ENCODE peak calls at places on chromosome 20, in six cellular contexts. G, N, R, Z, P and C are unnamed samples.

GRCh38 chr20:42277203-42277602 is 659.0 kb upstream of the CHD6 start:
- DNase-seq in G (no peak), N (no peak), R (no peak), Z (no peak), P (peak; percentile 34), C (no peak)

GRCh38 chr20:21166801-21167200 is 40.9 kb downstream of the KIZ start:
- DNase-seq in G (no peak), N (no peak), R (no peak), Z (no peak), P (no peak), C (no peak)

GRCh38 chr20:63316502-63316921 is 23.5 kb downstream of the COL20A1 start:
- DNase-seq in G (no peak), N (no peak), R (no peak), Z (no peak), P (no peak), C (no peak)

GRCh38 chr20:13205402-13205801 is 15.7 kb upstream of the ISM1 start:
- DNase-seq in G (no peak), N (no peak), R (no peak), Z (no peak), P (no peak), C (no peak)

GRCh38 chr20:63137851-63138415 is 78.0 kb downstream of the YTHDF1 start:
- DNase-seq in G (no peak), N (no peak), R (no peak), Z (no peak), P (no peak), C (no peak)

GRCh38 chr20:32528905-32529670 is 56.0 kb downstream of the NOL4L start:
- DNase-seq in G (no peak), N (no peak), R (no peak), Z (no peak), P (no peak), C (no peak)

GRCh38 chr20:19552144-19552895 is 205.7 kb upstream of the RIN2 start:
- DNase-seq in G (peak; percentile 39), N (no peak), R (no peak), Z (no peak), P (peak; percentile 3), C (no peak)

GRCh38 chr20:3082955-3083952 is 1.3 kb downstream of the AVP start:
- DNase-seq in G (no peak), N (no peak), R (no peak), Z (no peak), P (no peak), C (no peak)

GRCh38 chr20:24838551-24839530 is 110.2 kb upstream of the CST7 start:
- DNase-seq in G (no peak), N (no peak), R (no peak), Z (no peak), P (no peak), C (peak; percentile 39)

GRCh38 chr20:36308318-36308710 is 2.2 kb downstream of the DLGAP4 start:
- DNase-seq in G (no peak), N (no peak), R (no peak), Z (no peak), P (no peak), C (no peak)

GRCh38 chr20:6863798-6864201 is 96.3 kb downstream of the BMP2 start:
- DNase-seq in G (no peak), N (no peak), R (no peak), Z (no peak), P (no peak), C (no peak)

GRCh38 chr20:50721881-50722281 is 9.5 kb upstream of the PARD6B start:
- DNase-seq in G (peak; percentile 64), N (no peak), R (no peak), Z (no peak), P (no peak), C (no peak)

GRCh38 chr20:24633026-24633425 is 163.6 kb downstream of the SYNDIG1 start:
- DNase-seq in G (no peak), N (no peak), R (no peak), Z (no peak), P (no peak), C (no peak)

GRCh38 chr20:62485701-62486089 is 9.9 kb upstream of the GATA5 start:
- DNase-seq in G (no peak), N (no peak), R (no peak), Z (no peak), P (no peak), C (no peak)

GRCh38 chr20:4216866-4217265 is 201.5 kb upstream of the RNF24 start:
- DNase-seq in G (no peak), N (no peak), R (no peak), Z (no peak), P (no peak), C (no peak)

GRCh38 chr20:37335642-37336368 is 10.1 kb upstream of the SRC start:
- DNase-seq in G (no peak), N (no peak), R (no peak), Z (no peak), P (no peak), C (peak; percentile 38)

GRCh38 chr20:59939879-59940128 is 301 bp downstream of the PPP1R3D start:
- DNase-seq in G (no peak), N (no peak), R (no peak), Z (no peak), P (no peak), C (peak; percentile 31)

GRCh38 chr20:39070484-39071231 is 108.5 kb downstream of the DHX35 start:
- DNase-seq in G (no peak), N (no peak), R (no peak), Z (no peak), P (no peak), C (no peak)

GRCh38 chr20:62900692-62901584 is 25.4 kb downstream of the DIDO1 start:
- DNase-seq in G (no peak), N (no peak), R (no peak), Z (no peak), P (no peak), C (no peak)

GRCh38 chr20:20073851-20074252 is 21.5 kb downstream of the CFAP61 start:
- DNase-seq in G (no peak), N (no peak), R (no peak), Z (no peak), P (no peak), C (no peak)

GRCh38 chr20:62969939-62970306 is 17.4 kb downstream of the SLC17A9 start:
- DNase-seq in G (no peak), N (no peak), R (no peak), Z (no peak), P (no peak), C (no peak)